ENCODE peak calls at places on chromosomes 2 and 18, in eight cellular contexts. H is GM12865; F is Calu3; Z is IMR-90; L is CD8-positive, alpha-beta T cell; A is Peyer's patch; V is fibroblast of mammary gland; I is fibroblast of lung. T is an unnamed sample.

GRCh38 chr2:221716434-221717303 is 144.6 kb upstream of the EPHA4 start:
- DNase-seq in H (no peak), F (no peak), Z (peak), L (no peak), A (no peak), V (peak), I (no peak), T (no peak)

GRCh38 chr18:70036771-70037452 is 89.2 kb upstream of the CD226 start:
- DNase-seq in H (peak), F (no peak), Z (no peak), L (no peak), A (no peak), V (no peak), I (no peak), T (no peak)

GRCh38 chr18:63082661-63083531 is 236.7 kb downstream of the BCL2 start:
- DNase-seq in H (no peak), F (no peak), Z (no peak), L (no peak), A (no peak), V (peak), I (peak), T (no peak)

GRCh38 chr2:68714866-68715265 is 19.7 kb upstream of the ARHGAP25 start:
- DNase-seq in H (peak), F (no peak), Z (no peak), L (no peak), A (no peak), V (no peak), I (no peak), T (no peak)

GRCh38 chr18:62963522-62963921 is 248.2 kb downstream of the PHLPP1 start:
- DNase-seq in H (no peak), F (no peak), Z (peak), L (no peak), A (no peak), V (no peak), I (no peak), T (no peak)

GRCh38 chr2:38835015-38835601 is 40.6 kb downstream of the DHX57 start:
- DNase-seq in H (peak), F (peak), Z (peak), L (no peak), A (no peak), V (peak), I (peak), T (no peak)

GRCh38 chr2:241724259-241724974 is 10.0 kb upstream of the D2HGDH start:
- DNase-seq in H (no peak), F (no peak), Z (no peak), L (peak), A (no peak), V (no peak), I (no peak), T (no peak)

GRCh38 chr18:45861926-45862325 is 36.5 kb downstream of the SIGLEC15 start:
- DNase-seq in H (no peak), F (no peak), Z (no peak), L (no peak), A (no peak), V (no peak), I (no peak), T (no peak)

GRCh38 chr2:217858519-217859466 is 144.0 kb downstream of the TNS1 start:
- DNase-seq in H (no peak), F (no peak), Z (peak), L (no peak), A (no peak), V (peak), I (peak), T (no peak)

GRCh38 chr18:43794363-43794762 is 517.1 kb upstream of the SYT4 start:
- DNase-seq in H (no peak), F (no peak), Z (no peak), L (no peak), A (no peak), V (no peak), I (no peak), T (no peak)

GRCh38 chr2:158715352-158715751 is 79.8 kb upstream of the DAPL1 start:
- DNase-seq in H (no peak), F (no peak), Z (no peak), L (no peak), A (no peak), V (no peak), I (no peak), T (no peak)

GRCh38 chr2:201707753-201708152 is 9.3 kb upstream of the MPP4 start:
- DNase-seq in H (no peak), F (no peak), Z (peak), L (no peak), A (no peak), V (peak), I (peak), T (no peak)

GRCh38 chr2:188399159-188399558 is 107.5 kb downstream of the GULP1 start:
- DNase-seq in H (no peak), F (peak), Z (peak), L (no peak), A (no peak), V (peak), I (peak), T (no peak)

GRCh38 chr2:67950018-67950417 is 112.8 kb downstream of the C1D start:
- DNase-seq in H (no peak), F (no peak), Z (no peak), L (no peak), A (no peak), V (no peak), I (no peak), T (no peak)

GRCh38 chr2:169673106-169673505 is 21.1 kb downstream of the CFAP210 start:
- DNase-seq in H (no peak), F (no peak), Z (no peak), L (no peak), A (no peak), V (no peak), I (no peak), T (no peak)

GRCh38 chr18:62387257-62387656 is 62.1 kb downstream of the TNFRSF11A start:
- DNase-seq in H (no peak), F (no peak), Z (no peak), L (no peak), A (no peak), V (no peak), I (no peak), T (no peak)

GRCh38 chr2:109125595-109126500 is 3.2 kb upstream of the SH3RF3 start:
- DNase-seq in H (peak), F (no peak), Z (peak), L (no peak), A (no peak), V (peak), I (peak), T (no peak)

GRCh38 chr2:145460151-145460550 is 940.2 kb upstream of the ZEB2 start:
- DNase-seq in H (no peak), F (no peak), Z (peak), L (no peak), A (no peak), V (peak), I (no peak), T (no peak)

GRCh38 chr2:56347881-56348280 is 164.1 kb downstream of the CCDC85A start:
- DNase-seq in H (no peak), F (no peak), Z (no peak), L (no peak), A (no peak), V (no peak), I (no peak), T (no peak)

GRCh38 chr2:40386177-40386576 is 65.7 kb downstream of the SLC8A1 start:
- DNase-seq in H (no peak), F (no peak), Z (no peak), L (no peak), A (no peak), V (no peak), I (no peak), T (no peak)

GRCh38 chr2:188573453-188573852 is 281.8 kb downstream of the GULP1 start:
- DNase-seq in H (no peak), F (no peak), Z (peak), L (no peak), A (no peak), V (peak), I (peak), T (no peak)

GRCh38 chr2:3238951-3239841 is 138.4 kb downstream of the EIPR1 start:
- DNase-seq in H (peak), F (no peak), Z (no peak), L (no peak), A (no peak), V (no peak), I (no peak), T (no peak)

GRCh38 chr2:47636596-47636995 is 146.3 kb upstream of the MSH6 start:
- DNase-seq in H (no peak), F (no peak), Z (no peak), L (no peak), A (no peak), V (no peak), I (no peak), T (no peak)

GRCh38 chr2:97764559-97765263 is 51.3 kb downstream of the ZAP70 start:
- DNase-seq in H (no peak), F (no peak), Z (no peak), L (no peak), A (no peak), V (no peak), I (no peak), T (no peak)

GRCh38 chr2:61470122-61470951 is 550 bp downstream of the USP34 start:
- DNase-seq in H (peak), F (peak), Z (no peak), L (peak), A (peak), V (peak), I (no peak), T (peak)

GRCh38 chr2:125566422-125566821 is 1089.5 kb upstream of the GYPC start:
- DNase-seq in H (no peak), F (no peak), Z (no peak), L (no peak), A (no peak), V (no peak), I (no peak), T (no peak)

GRCh38 chr2:174844295-174844708 is 80.0 kb upstream of the CHRNA1 start:
- DNase-seq in H (no peak), F (no peak), Z (no peak), L (no peak), A (no peak), V (no peak), I (no peak), T (no peak)

GRCh38 chr2:239341146-239341732 is 59.6 kb downstream of the HDAC4 start:
- DNase-seq in H (no peak), F (no peak), Z (no peak), L (no peak), A (no peak), V (no peak), I (no peak), T (no peak)

GRCh38 chr2:23595601-23596251 is 210.7 kb downstream of the KLHL29 start:
- DNase-seq in H (no peak), F (peak), Z (peak), L (no peak), A (peak), V (no peak), I (no peak), T (no peak)

GRCh38 chr2:71620116-71620515 is 166.8 kb downstream of the DYSF start:
- DNase-seq in H (no peak), F (no peak), Z (no peak), L (no peak), A (no peak), V (no peak), I (no peak), T (no peak)

GRCh38 chr2:83823238-83823637 is 635.8 kb downstream of the SUCLG1 start:
- DNase-seq in H (no peak), F (no peak), Z (no peak), L (no peak), A (no peak), V (no peak), I (no peak), T (no peak)

GRCh38 chr2:83817511-83817910 is 641.6 kb downstream of the SUCLG1 start:
- DNase-seq in H (peak), F (no peak), Z (no peak), L (no peak), A (no peak), V (no peak), I (peak), T (no peak)
- TF ChIP-seq CTCF in H (no peak), F (no peak), Z (no peak), L (no peak), A (peak), V (no peak), I (no peak), T (no peak)

GRCh38 chr2:52976132-52976949 is 791.3 kb upstream of the CHAC2 start:
- DNase-seq in H (peak), F (peak), Z (peak), L (no peak), A (no peak), V (peak), I (peak), T (no peak)
- TF ChIP-seq CTCF in H (peak), F (peak), Z (peak), L (no peak), A (no peak), V (peak), I (peak), T (no peak)

GRCh38 chr2:84781942-84782716 is 98.8 kb downstream of the TRABD2A start:
- DNase-seq in H (peak), F (peak), Z (peak), L (peak), A (peak), V (no peak), I (no peak), T (no peak)
- TF ChIP-seq CTCF in H (no peak), F (no peak), Z (no peak), L (no peak), A (no peak), V (no peak), I (no peak), T (no peak)

GRCh38 chr2:46229134-46230063 is 67.8 kb upstream of the EPAS1 start:
- DNase-seq in H (peak), F (peak), Z (peak), L (no peak), A (no peak), V (peak), I (no peak), T (no peak)
- TF ChIP-seq CTCF in H (no peak), F (no peak), Z (no peak), L (no peak), A (no peak), V (no peak), I (no peak), T (no peak)

GRCh38 chr2:43950383-43951008 is 45.3 kb downstream of the LRPPRC start:
- DNase-seq in H (peak), F (peak), Z (peak), L (peak), A (no peak), V (peak), I (peak), T (no peak)
- TF ChIP-seq CTCF in H (no peak), F (peak), Z (peak), L (peak), A (peak), V (peak), I (no peak), T (no peak)

GRCh38 chr2:227748079-227748478 is 2.4 kb downstream of the SCYGR8 start:
- DNase-seq in H (peak), F (no peak), Z (no peak), L (no peak), A (no peak), V (peak), I (no peak), T (no peak)
- TF ChIP-seq CTCF in H (peak), F (no peak), Z (peak), L (no peak), A (peak), V (peak), I (peak), T (no peak)

GRCh38 chr18:37476611-37477295 is 88.8 kb downstream of the CELF4 start:
- DNase-seq in H (no peak), F (no peak), Z (no peak), L (no peak), A (no peak), V (no peak), I (no peak), T (no peak)

GRCh38 chr18:37470986-37471385 is 94.6 kb downstream of the CELF4 start:
- DNase-seq in H (no peak), F (no peak), Z (no peak), L (no peak), A (no peak), V (no peak), I (no peak), T (no peak)

GRCh38 chr18:37481058-37481457 is 84.5 kb downstream of the CELF4 start:
- DNase-seq in H (no peak), F (no peak), Z (no peak), L (no peak), A (no peak), V (no peak), I (no peak), T (no peak)

GRCh38 chr18:37471619-37472018 is 94.0 kb downstream of the CELF4 start:
- DNase-seq in H (no peak), F (no peak), Z (no peak), L (no peak), A (no peak), V (no peak), I (no peak), T (no peak)

GRCh38 chr18:37476182-37476581 is 89.4 kb downstream of the CELF4 start:
- DNase-seq in H (peak), F (peak), Z (peak), L (no peak), A (no peak), V (peak), I (peak), T (no peak)
- TF ChIP-seq CTCF in H (peak), F (peak), Z (peak), L (no peak), A (no peak), V (peak), I (peak), T (no peak)

T was measured in omental fat pad.